ENCODE peak calls at places on chromosomes 2 and 18, in eight cellular contexts. L, A, G, D, I, Y, O and K are unnamed samples.

GRCh38 chr2:54726940-54727339 is 3.5 kb downstream of the EML6 start:
- DNase-seq in A (no peak), D (no peak), I (no peak), G (no peak), Y (no peak), L (no peak), O (no peak), K (no peak)

GRCh38 chr2:215386566-215386965 is 49.3 kb downstream of the FN1 start:
- DNase-seq in Y (no peak), A (no peak), I (no peak), G (no peak), O (no peak), D (no peak), L (no peak), K (no peak)

GRCh38 chr18:23141022-23141999 is 6.0 kb downstream of the CABLES1 start:
- DNase-seq in G (no peak), Y (peak), D (peak), O (no peak), A (peak), L (no peak), I (no peak), K (no peak)

GRCh38 chr18:37769846-37770245 is 204.2 kb upstream of the CELF4 start:
- DNase-seq in L (no peak), O (no peak), G (no peak), A (no peak), I (no peak), Y (no peak), D (no peak), K (no peak)

GRCh38 chr2:213336253-213336770 is 52.0 kb downstream of the SPAG16 start:
- DNase-seq in O (no peak), D (no peak), G (no peak), A (no peak), Y (no peak), I (no peak), L (no peak), K (no peak)

GRCh38 chr2:191230174-191230573 is 15.0 kb upstream of the MYO1B start:
- DNase-seq in G (no peak), Y (peak), L (no peak), D (no peak), O (no peak), A (peak), I (peak), K (no peak)

GRCh38 chr18:49561377-49562193 is at the start of gene LIPG:
- DNase-seq in Y (peak), I (peak), D (peak), A (no peak), O (peak), G (peak), L (peak), K (peak)

GRCh38 chr2:31208240-31208639 is 9.1 kb downstream of the CAPN14 start:
- DNase-seq in G (no peak), O (no peak), L (no peak), I (no peak), Y (no peak), A (no peak), D (no peak), K (no peak)

GRCh38 chr2:162073776-162074578 is at the start of gene DPP4:
- DNase-seq in O (peak), Y (no peak), D (peak), G (no peak), L (peak), I (peak), A (peak), K (no peak)

GRCh38 chr2:71691747-71692455 is 238.5 kb downstream of the DYSF start:
- DNase-seq in A (peak), I (no peak), D (no peak), Y (no peak), G (no peak), O (no peak), L (no peak), K (no peak)

GRCh38 chr2:229269986-229270385 is 1.1 kb downstream of the PID1 start:
- DNase-seq in O (no peak), Y (peak), I (no peak), L (no peak), A (peak), G (no peak), D (no peak), K (no peak)

GRCh38 chr18:50410894-50411293 is 36.0 kb downstream of the SKA1 start:
- DNase-seq in D (no peak), I (peak), G (no peak), L (no peak), O (peak), Y (peak), A (peak), K (no peak)

GRCh38 chr18:58402247-58402646 is 226.6 kb downstream of the ALPK2 start:
- DNase-seq in G (no peak), I (no peak), L (no peak), D (no peak), Y (peak), O (no peak), A (no peak), K (no peak)

GRCh38 chr18:371616-371998 is 103.8 kb upstream of the THOC1 start:
- DNase-seq in I (no peak), A (peak), Y (no peak), G (no peak), O (no peak), L (no peak), D (no peak), K (no peak)

GRCh38 chr2:37330669-37331068 is 6.0 kb upstream of the PRKD3 start:
- DNase-seq in G (no peak), O (no peak), A (no peak), Y (no peak), I (no peak), D (no peak), L (no peak), K (no peak)

GRCh38 chr2:33034784-33035183 is 88.0 kb downstream of the LTBP1 start:
- DNase-seq in Y (peak), L (no peak), D (no peak), A (peak), G (no peak), O (no peak), I (no peak), K (no peak)
- TF ChIP-seq CTCF in Y (peak), L (peak), D (peak), A (peak), G (peak), O (no peak), I (peak), K (no peak)

GRCh38 chr2:196635156-196635555 is 4.4 kb upstream of the CCDC150 start:
- DNase-seq in Y (no peak), G (no peak), A (peak), O (no peak), L (no peak), I (no peak), D (no peak), K (no peak)

GRCh38 chr2:196638765-196639164 is 750 bp upstream of the CCDC150 start:
- DNase-seq in O (no peak), Y (no peak), I (no peak), L (no peak), D (no peak), A (no peak), G (no peak), K (no peak)

GRCh38 chr2:196639180-196640030 is at the start of gene CCDC150:
- DNase-seq in O (peak), G (peak), L (peak), A (peak), I (peak), Y (peak), D (peak), K (peak)

DNA sequence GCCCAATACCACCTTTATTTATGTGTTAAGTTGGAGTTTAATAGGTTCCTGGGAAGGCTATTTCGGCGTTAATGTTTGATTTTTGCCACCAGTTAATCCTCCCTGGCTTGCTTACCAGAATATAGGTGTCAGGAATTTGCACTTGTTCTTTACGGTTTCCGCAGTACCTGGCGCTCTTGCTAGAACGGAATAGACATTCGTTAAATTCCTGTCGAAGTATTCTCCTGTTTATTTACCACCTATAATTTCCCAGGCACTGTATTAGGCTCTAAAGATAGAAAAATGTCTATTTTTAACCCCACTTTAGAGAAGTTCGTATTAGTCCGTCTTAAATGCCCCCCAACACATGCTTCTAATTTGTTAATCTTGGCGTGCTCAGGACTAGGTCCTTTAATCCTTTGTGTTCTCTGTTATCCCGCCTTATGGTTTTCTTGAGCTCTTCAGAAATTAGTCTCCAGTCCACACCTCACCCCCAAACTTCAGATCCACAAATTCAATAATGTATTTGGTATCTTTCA is 575 bp downstream of the CCDC150 start:
- DNase-seq in L (no peak), I (no peak), Y (no peak), G (no peak), D (no peak), A (no peak), O (peak), K (no peak)
- TF ChIP-seq CTCF in L (no peak), I (no peak), Y (no peak), G (peak), D (no peak), A (no peak), O (no peak), K (no peak)

GRCh38 chr2:226799211-226799975 is at the start of gene IRS1:
- DNase-seq in A (peak), L (no peak), D (peak), O (peak), I (peak), G (no peak), Y (peak), K (peak)
- TF ChIP-seq CTCF in A (peak), L (peak), D (peak), O (peak), I (peak), G (peak), Y (no peak), K (no peak)

DNA sequence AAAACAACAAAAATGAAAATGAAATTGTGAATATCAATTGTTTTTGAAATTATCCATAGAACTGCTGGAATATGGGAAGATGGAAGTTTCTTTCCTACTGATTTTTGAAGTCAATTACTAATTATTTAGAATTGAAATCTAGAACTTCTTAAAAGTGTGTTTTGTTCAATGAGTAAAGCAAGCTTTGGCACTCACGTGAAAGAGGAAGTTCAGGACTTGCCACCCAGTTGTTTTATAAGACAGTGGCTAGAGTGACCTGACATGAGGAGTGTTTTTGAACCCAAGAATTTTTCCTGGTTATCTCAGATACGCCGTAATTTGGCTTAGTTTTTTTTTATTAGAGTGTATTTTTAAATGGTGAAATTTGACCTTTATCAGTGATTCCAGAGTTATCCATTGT is 3.5 kb downstream of the MXD1 start:
- DNase-seq in O (peak), A (no peak), I (no peak), Y (no peak), D (no peak), L (no peak), G (no peak), K (no peak)
- TF ChIP-seq CTCF in O (no peak), A (no peak), I (no peak), Y (no peak), D (no peak), L (no peak), G (no peak), K (no peak)

GRCh38 chr2:25955869-25956535 is 26.3 kb downstream of the KIF3C start:
- DNase-seq in G (no peak), Y (no peak), I (no peak), L (no peak), D (no peak), O (peak), A (no peak), K (no peak)
- TF ChIP-seq CTCF in G (no peak), Y (no peak), I (peak), L (peak), D (no peak), O (peak), A (no peak), K (no peak)

GRCh38 chr2:88170472-88170892 is 336 bp downstream of the THNSL2 start:
- DNase-seq in I (no peak), G (no peak), A (no peak), D (no peak), Y (peak), O (no peak), L (no peak), K (no peak)
- TF ChIP-seq CTCF in I (no peak), G (no peak), A (no peak), D (no peak), Y (no peak), O (no peak), L (no peak), K (no peak)